ENCODE peak calls at places on chromosomes 11 and 22, in six cellular contexts. V, L, U, K, N and F are unnamed samples.

GRCh38 chr11:70915158-70915795 is 337.1 kb downstream of the SHANK2 start:
- DNase-seq in V (no peak), L (no peak), U (no peak), K (no peak), N (no peak), F (no peak)

GRCh38 chr11:13786688-13787087 is 118.2 kb downstream of the FAR1 start:
- DNase-seq in V (no peak), L (no peak), U (no peak), K (no peak), N (no peak), F (no peak)

GRCh38 chr22:27580311-27580897 is 221.2 kb downstream of the MN1 start:
- DNase-seq in V (no peak), L (peak), U (no peak), K (no peak), N (no peak), F (no peak)

GRCh38 chr11:113562576-113562975 is 87.4 kb upstream of the DRD2 start:
- DNase-seq in V (no peak), L (no peak), U (no peak), K (no peak), N (no peak), F (no peak)

GRCh38 chr22:29520851-29521250 is 32.7 kb downstream of the THOC5 start:
- DNase-seq in V (no peak), L (peak), U (no peak), K (no peak), N (no peak), F (no peak)

GRCh38 chr11:130740819-130741218 is 175.5 kb downstream of the SNX19 start:
- DNase-seq in V (no peak), L (no peak), U (no peak), K (no peak), N (no peak), F (no peak)

GRCh38 chr11:121884601-121885000 is 231.4 kb downstream of the BLID start:
- DNase-seq in V (no peak), L (no peak), U (no peak), K (no peak), N (no peak), F (no peak)

GRCh38 chr22:37632174-37633081 is 7.0 kb upstream of the SH3BP1 start:
- DNase-seq in V (no peak), L (no peak), U (no peak), K (peak), N (no peak), F (no peak)

GRCh38 chr22:30296324-30296723 is 7.0 kb upstream of the CASTOR1 start:
- DNase-seq in V (no peak), L (no peak), U (no peak), K (no peak), N (no peak), F (no peak)

GRCh38 chr11:1469287-1469910 is 17.2 kb downstream of the MOB2 start:
- DNase-seq in V (no peak), L (no peak), U (no peak), K (no peak), N (no peak), F (no peak)